ENCODE peak calls at places on chromosomes 2 and 18, in five cellular contexts. I is fibroblast of the aortic adventitia; M is T-helper 9 cell; Y is activated CD4-positive, alpha-beta T cell treated with anti-CD3 and anti-CD28 coated beads, Interleukin-2, amount 50 U/mL, for 24 hours; O is occipital lobe. X is an unnamed sample.

GRCh38 chr2:148721991-148722777 is 77.6 kb downstream of the EPC2 start:
- DNase-seq in I (peak; percentile 39), M (no peak), Y (no peak), O (no peak), X (no peak)

GRCh38 chr2:177474904-177475474 is 82.4 kb downstream of the AGPS start:
- DNase-seq in I (peak; percentile 84), M (no peak), Y (no peak), O (no peak), X (no peak)

GRCh38 chr2:134411279-134411827 is 157.5 kb downstream of the MGAT5 start:
- DNase-seq in I (no peak), M (no peak), Y (no peak), O (no peak), X (no peak)

GRCh38 chr2:210086292-210086691 is 83.9 kb downstream of the RPE start:
- DNase-seq in I (peak; percentile 46), M (no peak), Y (no peak), O (no peak), X (no peak)

GRCh38 chr2:229417906-229418305 is 146.8 kb upstream of the PID1 start:
- DNase-seq in I (no peak), M (no peak), Y (no peak), O (no peak), X (peak; percentile 68)

GRCh38 chr18:44882163-44882881 is 201.6 kb downstream of the SETBP1 start:
- DNase-seq in I (no peak), M (no peak), Y (no peak), O (no peak), X (no peak)

GRCh38 chr18:41312241-41312590 is 642.8 kb upstream of the PIK3C3 start:
- DNase-seq in I (no peak), M (no peak), Y (no peak), O (no peak), X (no peak)

GRCh38 chr2:207530160-207531023 is 630 bp downstream of the CREB1 start:
- DNase-seq in I (peak; percentile 52), M (peak; percentile 41), Y (peak; percentile 46), O (peak; percentile 13), X (no peak)

GRCh38 chr2:51971136-51971535 is 939.2 kb upstream of the NRXN1 start:
- DNase-seq in I (peak; percentile 27), M (no peak), Y (no peak), O (no peak), X (no peak)

GRCh38 chr2:25227576-25227975 is 59.2 kb upstream of the POMC start:
- DNase-seq in I (no peak), M (no peak), Y (no peak), O (no peak), X (no peak)

GRCh38 chr2:7692657-7693161 is 775.5 kb downstream of the RNF144A start:
- DNase-seq in I (peak; percentile 90), M (no peak), Y (no peak), O (no peak), X (no peak)

GRCh38 chr2:38438536-38439225 is 61.6 kb upstream of the ATL2 start:
- DNase-seq in I (no peak), M (no peak), Y (no peak), O (no peak), X (no peak)

GRCh38 chr18:35436076-35436649 is 59.0 kb upstream of the ZNF396 start:
- DNase-seq in I (no peak), M (no peak), Y (no peak), O (no peak), X (no peak)

GRCh38 chr2:131154071-131154531 is 49.0 kb downstream of the PLEKHB2 start:
- DNase-seq in I (peak; percentile 60), M (peak; percentile 41), Y (peak; percentile 86), O (no peak), X (no peak)

GRCh38 chr2:21020031-21020667 is 23.7 kb downstream of the APOB start:
- DNase-seq in I (no peak), M (no peak), Y (no peak), O (no peak), X (no peak)

GRCh38 chr18:8766576-8767253 is 61.4 kb downstream of the MTCL1 start:
- DNase-seq in I (no peak), M (no peak), Y (no peak), O (no peak), X (no peak)

GRCh38 chr18:39149211-39149806 is 1583.7 kb upstream of the CELF4 start:
- DNase-seq in I (no peak), M (no peak), Y (no peak), O (no peak), X (no peak)

GRCh38 chr18:77039196-77040140 is 93.1 kb downstream of the MBP start:
- DNase-seq in I (no peak), M (no peak), Y (no peak), O (no peak), X (no peak)

GRCh38 chr2:236702693-236703092 is 133.1 kb downstream of the ACKR3 start:
- DNase-seq in I (no peak), M (no peak), Y (no peak), O (no peak), X (no peak)

GRCh38 chr18:11504962-11505361 is 104.4 kb upstream of the SLC35G4 start:
- DNase-seq in I (no peak), M (no peak), Y (no peak), O (no peak), X (no peak)

GRCh38 chr18:41378628-41379027 is 576.4 kb upstream of the PIK3C3 start:
- DNase-seq in I (peak; percentile 4), M (no peak), Y (no peak), O (no peak), X (no peak)

GRCh38 chr2:133636287-133636686 is 68.0 kb upstream of the NCKAP5 start:
- DNase-seq in I (no peak), M (no peak), Y (no peak), O (no peak), X (no peak)

GRCh38 chr2:237591379-237591881 is 896 bp upstream of the RAB17 start:
- DNase-seq in I (no peak), M (no peak), Y (no peak), O (no peak), X (no peak)

GRCh38 chr2:134154269-134154668 is 99.6 kb upstream of the MGAT5 start:
- DNase-seq in I (no peak), M (no peak), Y (no peak), O (no peak), X (no peak)

GRCh38 chr2:31402388-31402787 is 12.2 kb downstream of the XDH start:
- DNase-seq in I (no peak), M (no peak), Y (no peak), O (no peak), X (no peak)

GRCh38 chr2:106566050-106566449 is 78.9 kb downstream of the CD8B2 start:
- DNase-seq in I (no peak), M (no peak), Y (peak; percentile 23), O (no peak), X (no peak)

GRCh38 chr2:10278029-10278762 is 24.5 kb upstream of the HPCAL1 start:
- DNase-seq in I (no peak), M (no peak), Y (no peak), O (peak; percentile 38), X (no peak)

GRCh38 chr2:112701092-112701491 is 19.7 kb upstream of the NT5DC4 start:
- DNase-seq in I (peak; percentile 59), M (no peak), Y (no peak), O (no peak), X (no peak)

GRCh38 chr18:48952287-48953095 is 1.7 kb upstream of the SMAD7 start:
- DNase-seq in I (peak; percentile 83), M (peak; percentile 49), Y (no peak), O (peak; percentile 64), X (peak; percentile 78)

GRCh38 chr2:50547521-50547920 is 484.4 kb downstream of the NRXN1 start:
- DNase-seq in I (no peak), M (no peak), Y (no peak), O (no peak), X (no peak)

GRCh38 chr2:5125017-5125730 is 567.0 kb upstream of the SOX11 start:
- DNase-seq in I (no peak), M (no peak), Y (no peak), O (no peak), X (peak; percentile 64)

GRCh38 chr2:121021685-121022084 is 263.3 kb downstream of the TFCP2L1 start:
- DNase-seq in I (no peak), M (no peak), Y (no peak), O (no peak), X (no peak)

X was measured in NCI-H2107.